ENCODE peak calls at places on chromosomes 16 and 17, in seven cellular contexts. A is heart left ventricle, Z is mammary epithelial cell, V is MM.1S, H is body of pancreas, S is heart right ventricle, F is mucosa of descending colon. T is an unnamed sample. For H3K4me1, the result is how much of the 10 kb centered on the place peaks cover.

GRCh38 chr16:51888534-51888933 is 658.4 kb downstream of the TOX3 start:
- DNase-seq in A (no peak), Z (no peak), V (no peak), H (no peak), S (no peak), F (no peak), T (no peak)

GRCh38 chr17:45584092-45585036 is 93.8 kb upstream of the PLEKHM1 start:
- DNase-seq in A (peak), Z (peak), V (peak), H (peak), S (peak), F (peak), T (peak)

GRCh38 chr17:58576679-58577367 is 62.4 kb upstream of the MTMR4 start:
- DNase-seq in A (no peak), Z (peak), V (peak), H (no peak), S (no peak), F (no peak), T (no peak)

GRCh38 chr17:31494259-31495048 is 103.0 kb downstream of the RAB11FIP4 start:
- DNase-seq in A (no peak), Z (peak), V (no peak), H (no peak), S (no peak), F (no peak), T (no peak)

GRCh38 chr16:28105954-28106353 is 42.4 kb upstream of the GSG1L start:
- DNase-seq in A (no peak), Z (no peak), V (no peak), H (no peak), S (no peak), F (no peak), T (no peak)

GRCh38 chr17:58577696-58578095 is 63.3 kb upstream of the MTMR4 start:
- DNase-seq in A (peak), Z (peak), V (peak), H (peak), S (peak), F (peak), T (peak)

GRCh38 chr16:10338426-10338825 is 47.4 kb upstream of the ATF7IP2 start:
- DNase-seq in A (no peak), Z (peak), V (no peak), H (no peak), S (peak), F (no peak), T (no peak)

GRCh38 chr17:82927661-82928601 is 88.1 kb upstream of the ZNF750 start:
- DNase-seq in A (no peak), Z (no peak), V (no peak), H (peak), S (no peak), F (peak), T (peak)

GRCh38 chr16:88809068-88809675 is 2.6 kb downstream of the APRT start:
- DNase-seq in A (peak), Z (no peak), V (no peak), H (peak), S (no peak), F (no peak), T (no peak)

GRCh38 chr17:45299311-45299710 is 17.5 kb downstream of the MAP3K14 start:
- DNase-seq in A (peak), Z (no peak), V (no peak), H (peak), S (no peak), F (no peak), T (no peak)

GRCh38 chr17:72887917-72888316 is 204.6 kb downstream of the SLC39A11 start:
- DNase-seq in A (no peak), Z (no peak), V (no peak), H (no peak), S (no peak), F (no peak), T (no peak)

GRCh38 chr16:78437352-78437968 is 338.0 kb downstream of the WWOX start:
- DNase-seq in A (no peak), Z (no peak), V (no peak), H (peak), S (no peak), F (no peak), T (no peak)

GRCh38 chr17:31900877-31901276 is 631 bp downstream of the UTP6 start:
- DNase-seq in A (no peak), Z (peak), V (peak), H (no peak), S (no peak), F (no peak), T (no peak)

GRCh38 chr17:40598928-40599627 is 33.8 kb upstream of the CCR7 start:
- DNase-seq in A (no peak), Z (no peak), V (peak), H (no peak), S (no peak), F (no peak), T (no peak)

GRCh38 chr17:41633498-41634197 is 9.3 kb upstream of the KRT17 start:
- DNase-seq in A (no peak), Z (no peak), V (no peak), H (no peak), S (no peak), F (no peak), T (no peak)

GRCh38 chr16:2160915-2161551 is 5.5 kb downstream of the TRAF7 start:
- DNase-seq in A (peak), Z (no peak), V (no peak), H (peak), S (peak), F (no peak), T (peak)

GRCh38 chr16:87740909-87741424 is 24.8 kb downstream of the KLHDC4 start:
- DNase-seq in A (peak), Z (no peak), V (no peak), H (peak), S (peak), F (no peak), T (peak)

GRCh38 chr17:79949646-79950292 is 85.9 kb downstream of the TBC1D16 start:
- DNase-seq in A (no peak), Z (no peak), V (no peak), H (no peak), S (no peak), F (peak), T (peak)

GRCh38 chr17:39376434-39376833 is 25.0 kb downstream of the FBXL20 start:
- DNase-seq in A (no peak), Z (peak), V (no peak), H (no peak), S (no peak), F (no peak), T (no peak)

GRCh38 chr16:80198995-80199299 is 341.8 kb upstream of the DYNLRB2 start:
- DNase-seq in A (no peak), Z (no peak), V (no peak), H (no peak), S (no peak), F (no peak), T (no peak)

GRCh38 chr16:4892356-4893102 is 44.4 kb downstream of the PPL start:
- DNase-seq in A (peak), Z (no peak), V (no peak), H (no peak), S (peak), F (no peak), T (peak)

GRCh38 chr16:48441863-48442279 is 56.7 kb upstream of the SIAH1 start:
- DNase-seq in A (no peak), Z (no peak), V (no peak), H (no peak), S (no peak), F (no peak), T (no peak)

GRCh38 chr16:20803561-20804214 is 2.6 kb downstream of the ERI2 start:
- DNase-seq in A (no peak), Z (no peak), V (no peak), H (no peak), S (no peak), F (no peak), T (no peak)

GRCh38 chr16:58331024-58331707 is 36.3 kb upstream of the PRSS54 start:
- DNase-seq in A (no peak), Z (no peak), V (no peak), H (peak), S (no peak), F (no peak), T (no peak)

GRCh38 chr16:72400257-72401078 is 228.5 kb upstream of the PMFBP1 start:
- DNase-seq in A (no peak), Z (peak), V (peak), H (peak), S (no peak), F (no peak), T (no peak)

GRCh38 chr17:63440127-63440769 is 5.9 kb downstream of the CYB561 start:
- DNase-seq in A (peak), Z (no peak), V (no peak), H (no peak), S (no peak), F (peak), T (no peak)

GRCh38 chr16:16147316-16147999 is 75.8 kb downstream of the ABCC6 start:
- DNase-seq in A (no peak), Z (no peak), V (no peak), H (no peak), S (no peak), F (no peak), T (no peak)

GRCh38 chr16:287298-287811 is 4.4 kb downstream of the PDIA2 start:
- DNase-seq in A (no peak), Z (no peak), V (no peak), H (peak), S (no peak), F (no peak), T (no peak)

GRCh38 chr17:58083491-58084316 is 485 bp downstream of the DYNLL2 start:
- DNase-seq in A (peak), Z (peak), V (peak), H (peak), S (peak), F (peak), T (peak)

GRCh38 chr16:2213817-2214720 is 571 bp downstream of the PGP start:
- DNase-seq in A (no peak), Z (no peak), V (no peak), H (no peak), S (no peak), F (no peak), T (no peak)

GRCh38 chr17:58383892-58384462 is 32.0 kb upstream of the SUPT4H1 start:
- DNase-seq in A (no peak), Z (no peak), V (no peak), H (no peak), S (no peak), F (no peak), T (no peak)

GRCh38 chr17:2551928-2552327 is 40.2 kb upstream of the METTL16 start:
- DNase-seq in A (no peak), Z (no peak), V (no peak), H (no peak), S (no peak), F (no peak), T (no peak)

GRCh38 chr17:17696871-17697633 is 15.8 kb downstream of the RAI1 start:
- DNase-seq in A (peak), Z (no peak), V (no peak), H (peak), S (peak), F (no peak), T (peak)
- H3K4me1 ChIP-seq in A (half or more), Z (half or more), V (under half), H (half or more), S (half or more), F (half or more), T (half or more)

DNA sequence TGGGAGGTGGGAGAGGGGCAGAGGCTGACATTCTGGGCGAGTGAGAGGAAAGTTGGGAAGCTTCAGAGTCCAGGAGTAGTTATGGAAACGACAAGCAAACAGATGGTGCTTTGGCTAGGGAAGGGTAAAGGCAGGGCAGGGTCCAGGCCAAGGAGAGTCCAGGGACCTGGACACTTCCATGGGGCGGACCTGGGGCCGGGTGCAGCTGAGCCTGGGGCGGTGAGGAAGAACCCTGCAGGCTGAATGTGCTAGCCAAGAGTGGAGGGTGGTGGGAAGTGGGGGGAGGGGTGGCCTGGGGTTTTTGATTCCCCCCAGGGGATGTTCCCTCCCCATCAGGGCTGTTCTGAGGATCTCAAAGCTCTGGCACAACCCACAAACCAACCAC is 2.6 kb downstream of the PPP1R9B start:
- DNase-seq in A (peak), Z (no peak), V (no peak), H (peak), S (no peak), F (no peak), T (no peak)
- H3K4me1 ChIP-seq in A (under half), Z (under half), V (under half), H (half or more), S (half or more), F (under half), T (half or more)

GRCh38 chr17:48732688-48733629 is 4.4 kb upstream of the HOXB13 start:
- DNase-seq in A (no peak), Z (no peak), V (no peak), H (no peak), S (no peak), F (no peak), T (no peak)

GRCh38 chr17:48737330-48738043 is 8.9 kb upstream of the HOXB13 start:
- DNase-seq in A (no peak), Z (no peak), V (no peak), H (no peak), S (no peak), F (no peak), T (no peak)

GRCh38 chr17:48734328-48735056 is 5.9 kb upstream of the HOXB13 start:
- DNase-seq in A (no peak), Z (no peak), V (no peak), H (no peak), S (no peak), F (no peak), T (no peak)

GRCh38 chr17:48733632-48734327 is 5.2 kb upstream of the HOXB13 start:
- DNase-seq in A (no peak), Z (no peak), V (no peak), H (no peak), S (no peak), F (no peak), T (no peak)

GRCh38 chr17:48735057-48735341 is 6.4 kb upstream of the HOXB13 start:
- DNase-seq in A (no peak), Z (no peak), V (no peak), H (no peak), S (no peak), F (no peak), T (no peak)
- H3K4me1 ChIP-seq in A (under half), Z (under half), V (under half), H (under half), S (under half), F (under half), T (under half)

GRCh38 chr16:70703041-70703834 is 17.4 kb upstream of the MTSS2 start:
- DNase-seq in A (peak), Z (no peak), V (no peak), H (peak), S (peak), F (no peak), T (peak)

GRCh38 chr16:70705056-70705455 is 19.2 kb upstream of the MTSS2 start:
- DNase-seq in A (no peak), Z (no peak), V (no peak), H (no peak), S (no peak), F (no peak), T (no peak)

GRCh38 chr16:70702624-70703023 is 16.8 kb upstream of the MTSS2 start:
- DNase-seq in A (no peak), Z (no peak), V (no peak), H (no peak), S (no peak), F (no peak), T (no peak)

GRCh38 chr16:70703835-70704381 is 18.1 kb upstream of the MTSS2 start:
- DNase-seq in A (no peak), Z (no peak), V (no peak), H (no peak), S (no peak), F (no peak), T (no peak)

DNA sequence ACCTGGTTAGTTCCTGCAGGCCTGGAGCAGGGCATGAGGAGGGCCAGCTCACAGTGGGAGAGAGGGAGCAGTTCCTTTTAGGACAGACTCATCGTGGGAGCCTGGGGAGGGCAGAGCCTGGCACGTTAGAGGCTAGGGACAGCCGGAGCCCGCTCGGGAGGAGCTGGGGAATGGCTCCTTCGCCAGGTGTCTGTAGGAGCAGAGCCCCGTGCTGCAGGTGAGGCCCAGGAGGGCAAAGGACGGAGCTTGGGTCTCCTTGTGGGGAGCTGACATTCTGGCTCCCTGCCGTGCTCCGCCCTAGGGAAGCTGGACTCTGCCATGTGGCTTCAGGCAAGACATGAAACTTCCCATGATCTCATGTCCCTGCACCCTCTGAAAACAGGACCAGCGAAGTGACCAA is 18.7 kb upstream of the MTSS2 start:
- DNase-seq in A (no peak), Z (no peak), V (no peak), H (no peak), S (no peak), F (no peak), T (no peak)
- H3K4me1 ChIP-seq in A (under half), Z (half or more), V (under half), H (under half), S (half or more), F (under half), T (half or more)

DNA sequence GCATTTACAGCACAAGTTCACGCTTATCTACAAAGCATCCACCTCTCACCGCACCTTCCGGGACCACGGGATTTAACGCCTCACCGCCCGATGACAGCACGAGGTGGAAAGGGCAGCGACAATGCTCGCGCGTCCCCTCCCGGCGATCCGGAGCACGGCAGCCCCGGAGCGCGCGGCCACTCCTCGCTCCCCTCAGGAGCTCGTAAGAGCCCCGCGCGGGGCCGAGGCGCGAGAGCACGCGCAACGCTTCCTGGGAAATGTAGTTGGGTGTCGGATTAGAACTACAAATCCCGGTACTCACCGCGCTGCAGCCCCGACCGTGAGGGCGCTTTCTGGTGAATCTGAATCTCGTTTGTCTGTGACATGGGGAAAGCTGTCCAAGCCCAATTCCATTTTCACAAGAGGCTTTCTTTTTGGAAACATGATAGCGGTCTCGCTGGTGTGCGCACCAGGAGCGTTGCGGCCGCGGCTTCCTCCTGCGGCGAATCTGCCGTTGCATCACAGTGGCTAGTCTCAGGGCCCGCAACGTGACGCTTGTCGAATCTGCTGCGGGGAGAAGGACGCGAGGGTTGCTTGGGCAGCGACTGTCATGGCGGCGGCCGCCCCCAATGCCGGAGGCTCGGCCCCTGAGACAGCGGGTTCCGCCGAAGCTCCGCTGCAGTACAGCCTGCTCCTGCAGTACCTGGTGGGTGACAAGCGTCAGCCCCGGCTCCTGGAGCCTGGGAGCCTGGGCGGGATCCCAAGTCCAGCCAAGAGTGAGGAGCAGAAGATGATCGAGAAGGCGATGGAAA is at the start of gene TIMM22:
- DNase-seq in A (peak), Z (peak), V (peak), H (peak), S (peak), F (peak), T (peak)
- H3K4me1 ChIP-seq in A (under half), Z (under half), V (under half), H (under half), S (under half), F (under half), T (half or more)

GRCh38 chr17:18187226-18187625 is 3.6 kb downstream of the ALKBH5 start:
- DNase-seq in A (no peak), Z (peak), V (no peak), H (no peak), S (no peak), F (no peak), T (no peak)

GRCh38 chr17:18186271-18186982 is 2.8 kb downstream of the ALKBH5 start:
- DNase-seq in A (no peak), Z (no peak), V (no peak), H (no peak), S (no peak), F (no peak), T (no peak)

GRCh38 chr17:18185832-18186231 is 2.2 kb downstream of the ALKBH5 start:
- DNase-seq in A (no peak), Z (no peak), V (no peak), H (peak), S (no peak), F (no peak), T (no peak)

GRCh38 chr17:18184143-18185007 is 747 bp downstream of the ALKBH5 start:
- DNase-seq in A (peak), Z (peak), V (peak), H (peak), S (peak), F (peak), T (peak)

GRCh38 chr17:18185391-18185790 is 1.8 kb downstream of the ALKBH5 start:
- DNase-seq in A (no peak), Z (no peak), V (no peak), H (no peak), S (no peak), F (no peak), T (no peak)
- H3K4me1 ChIP-seq in A (half or more), Z (half or more), V (under half), H (half or more), S (half or more), F (under half), T (half or more)

GRCh38 chr16:85128079-85128837 is 16.0 kb upstream of the CIBAR2 start:
- DNase-seq in A (no peak), Z (no peak), V (no peak), H (no peak), S (no peak), F (no peak), T (no peak)
- H3K4me1 ChIP-seq in A (under half), Z (under half), V (under half), H (under half), S (half or more), F (under half), T (half or more)

GRCh38 chr16:12059216-12059769 is 82.8 kb downstream of the SNX29 start:
- DNase-seq in A (peak), Z (no peak), V (no peak), H (no peak), S (peak), F (no peak), T (peak)
- H3K4me1 ChIP-seq in A (under half), Z (under half), V (under half), H (under half), S (under half), F (under half), T (under half)

T was measured in left ventricle myocardium inferior.